ENCODE peak calls at places on chromosomes 6 and 20, in ten cellular contexts. G is heart right ventricle; N is psoas muscle; S is Calu3; H is left lobe of liver; D is mesendoderm; B is activated naive CD4-positive, alpha-beta T cell; O is left ventricle myocardium inferior; U is amygdala; P is testis. W is an unnamed sample.

GRCh38 chr6:140857734-140858380 is 1274.9 kb upstream of the GJE1 start:
- DNase-seq in G (no peak), N (no peak), S (no peak), H (no peak), D (no peak), B (no peak), O (no peak), U (no peak), P (no peak), W (peak)

GRCh38 chr6:32112436-32112980 is 3.4 kb upstream of the TNXB start:
- DNase-seq in G (peak), N (peak), S (no peak), H (no peak), D (no peak), B (no peak), O (peak), U (no peak), P (no peak), W (no peak)

GRCh38 chr6:38264605-38265004 is 375.1 kb downstream of the BTBD9 start:
- DNase-seq in G (no peak), N (no peak), S (peak), H (no peak), D (peak), B (no peak), O (no peak), U (no peak), P (no peak), W (peak)

GRCh38 chr6:146191600-146191999 is 162.7 kb downstream of the GRM1 start:
- DNase-seq in G (no peak), N (no peak), S (no peak), H (no peak), D (no peak), B (no peak), O (no peak), U (no peak), P (no peak), W (no peak)

GRCh38 chr6:21846541-21847451 is 253.2 kb downstream of the SOX4 start:
- DNase-seq in G (no peak), N (no peak), S (peak), H (no peak), D (no peak), B (no peak), O (no peak), U (no peak), P (no peak), W (peak)

GRCh38 chr20:15012551-15012950 is 675.1 kb upstream of the FLRT3 start:
- DNase-seq in G (no peak), N (no peak), S (no peak), H (no peak), D (no peak), B (no peak), O (no peak), U (no peak), P (no peak), W (no peak)

GRCh38 chr20:10429443-10429981 is 4.5 kb downstream of the MKKS start:
- DNase-seq in G (no peak), N (no peak), S (no peak), H (no peak), D (no peak), B (no peak), O (no peak), U (no peak), P (no peak), W (no peak)

GRCh38 chr20:17471606-17472187 is 59.5 kb downstream of the BFSP1 start:
- DNase-seq in G (no peak), N (no peak), S (no peak), H (no peak), D (no peak), B (no peak), O (no peak), U (no peak), P (no peak), W (no peak)

GRCh38 chr20:57614490-57615471 is 5.4 kb downstream of the ZBP1 start:
- DNase-seq in G (no peak), N (peak), S (no peak), H (peak), D (no peak), B (no peak), O (no peak), U (no peak), P (no peak), W (no peak)

GRCh38 chr20:10286356-10286755 is 67.7 kb downstream of the SNAP25 start:
- DNase-seq in G (no peak), N (no peak), S (no peak), H (no peak), D (no peak), B (no peak), O (no peak), U (no peak), P (no peak), W (no peak)

GRCh38 chr20:63706852-63707557 is 771 bp downstream of the ARFRP1 start:
- DNase-seq in G (peak), N (peak), S (peak), H (peak), D (peak), B (peak), O (no peak), U (no peak), P (peak), W (peak)

GRCh38 chr6:156777866-156778614 is 862 bp downstream of the ARID1B start:
- DNase-seq in G (peak), N (peak), S (peak), H (peak), D (peak), B (peak), O (peak), U (no peak), P (peak), W (peak)